ENCODE peak calls at places on chromosomes 6 and 20, in seven cellular contexts. One of them, this sample, is unnamed.

GRCh38 chr6:169092375-169092774 is 161.3 kb downstream of the THBS2 start:
- DNase-seq in mesendoderm: no peak
- DNase-seq in trophoblast cell: no peak
- DNase-seq in H9: no peak
- DNase-seq in mesenchymal stem cell: no peak
- DNase-seq in IMR-90: peak; percentile 59
- DNase-seq in neuronal stem cell: no peak
- DNase-seq in this sample: no peak

GRCh38 chr6:141956046-141956761 is 176.5 kb upstream of the GJE1 start:
- DNase-seq in mesenchymal stem cell: peak; percentile 25
- DNase-seq in IMR-90: peak; percentile 14
- DNase-seq in mesendoderm: peak; percentile 7
- DNase-seq in H9: no peak
- DNase-seq in trophoblast cell: no peak
- DNase-seq in neuronal stem cell: no peak
- DNase-seq in this sample: no peak

GRCh38 chr20:57439432-57439831 is 48.2 kb downstream of the RBM38 start:
- DNase-seq in IMR-90: no peak
- DNase-seq in H9: no peak
- DNase-seq in mesenchymal stem cell: no peak
- DNase-seq in mesendoderm: no peak
- DNase-seq in neuronal stem cell: no peak
- DNase-seq in trophoblast cell: no peak
- DNase-seq in this sample: no peak

GRCh38 chr6:91659881-91660280 is 1073.0 kb upstream of the MAP3K7 start:
- DNase-seq in trophoblast cell: no peak
- DNase-seq in IMR-90: no peak
- DNase-seq in mesendoderm: no peak
- DNase-seq in mesenchymal stem cell: no peak
- DNase-seq in neuronal stem cell: no peak
- DNase-seq in H9: no peak
- DNase-seq in this sample: no peak

GRCh38 chr6:106110167-106110826 is 24.2 kb downstream of the PRDM1 start:
- DNase-seq in mesendoderm: no peak
- DNase-seq in H9: no peak
- DNase-seq in IMR-90: no peak
- DNase-seq in neuronal stem cell: no peak
- DNase-seq in trophoblast cell: no peak
- DNase-seq in mesenchymal stem cell: no peak
- DNase-seq in this sample: no peak

GRCh38 chr6:17705428-17705777 is 1.3 kb downstream of the NUP153 start:
- DNase-seq in neuronal stem cell: no peak
- DNase-seq in H9: no peak
- DNase-seq in mesendoderm: peak; percentile 70
- DNase-seq in IMR-90: peak; percentile 75
- DNase-seq in mesenchymal stem cell: peak; percentile 71
- DNase-seq in trophoblast cell: no peak
- DNase-seq in this sample: no peak

GRCh38 chr6:52537001-52537753 is 39.7 kb downstream of the TRAM2 start:
- DNase-seq in H9: no peak
- DNase-seq in mesendoderm: no peak
- DNase-seq in mesenchymal stem cell: no peak
- DNase-seq in trophoblast cell: no peak
- DNase-seq in neuronal stem cell: no peak
- DNase-seq in IMR-90: peak; percentile 57
- DNase-seq in this sample: no peak

GRCh38 chr6:19410477-19410876 is 426.7 kb upstream of the ID4 start:
- DNase-seq in IMR-90: peak; percentile 51
- DNase-seq in H9: no peak
- DNase-seq in trophoblast cell: peak; percentile 0
- DNase-seq in mesenchymal stem cell: no peak
- DNase-seq in neuronal stem cell: no peak
- DNase-seq in mesendoderm: peak; percentile 17
- DNase-seq in this sample: no peak

GRCh38 chr6:108497883-108498282 is 62.8 kb upstream of the FOXO3 start:
- DNase-seq in neuronal stem cell: peak; percentile 41
- DNase-seq in mesendoderm: peak; percentile 75
- DNase-seq in trophoblast cell: peak; percentile 42
- DNase-seq in mesenchymal stem cell: peak; percentile 47
- DNase-seq in H9: peak; percentile 52
- DNase-seq in IMR-90: peak; percentile 35
- DNase-seq in this sample: no peak

GRCh38 chr20:44123251-44123650 is 63.7 kb downstream of the JPH2 start:
- DNase-seq in mesenchymal stem cell: no peak
- DNase-seq in H9: no peak
- DNase-seq in mesendoderm: no peak
- DNase-seq in neuronal stem cell: no peak
- DNase-seq in trophoblast cell: no peak
- DNase-seq in IMR-90: no peak
- DNase-seq in this sample: no peak

GRCh38 chr6:145814035-145814500 is 527 bp downstream of the FBXO30 start:
- DNase-seq in IMR-90: no peak
- DNase-seq in neuronal stem cell: peak; percentile 54
- DNase-seq in trophoblast cell: peak; percentile 27
- DNase-seq in mesenchymal stem cell: peak; percentile 77
- DNase-seq in mesendoderm: peak; percentile 80
- DNase-seq in H9: peak; percentile 50
- DNase-seq in this sample: no peak

GRCh38 chr20:4076671-4077070 is 61.3 kb upstream of the RNF24 start:
- DNase-seq in IMR-90: peak; percentile 95
- DNase-seq in trophoblast cell: no peak
- DNase-seq in neuronal stem cell: no peak
- DNase-seq in mesenchymal stem cell: peak; percentile 90
- DNase-seq in mesendoderm: no peak
- DNase-seq in H9: no peak
- DNase-seq in this sample: no peak

GRCh38 chr6:136095961-136096360 is 154.2 kb downstream of the MTFR2 start:
- DNase-seq in trophoblast cell: no peak
- DNase-seq in mesenchymal stem cell: no peak
- DNase-seq in H9: no peak
- DNase-seq in IMR-90: no peak
- DNase-seq in neuronal stem cell: no peak
- DNase-seq in mesendoderm: no peak
- DNase-seq in this sample: no peak

GRCh38 chr20:63124092-63124781 is 91.7 kb downstream of the YTHDF1 start:
- DNase-seq in IMR-90: peak; percentile 62
- DNase-seq in neuronal stem cell: no peak
- DNase-seq in mesenchymal stem cell: no peak
- DNase-seq in trophoblast cell: no peak
- DNase-seq in mesendoderm: no peak
- DNase-seq in H9: peak; percentile 21
- DNase-seq in this sample: no peak

GRCh38 chr6:1554881-1555569 is 54.7 kb upstream of the FOXC1 start:
- DNase-seq in trophoblast cell: no peak
- DNase-seq in neuronal stem cell: no peak
- DNase-seq in IMR-90: peak; percentile 32
- DNase-seq in mesendoderm: no peak
- DNase-seq in H9: peak; percentile 49
- DNase-seq in mesenchymal stem cell: no peak
- DNase-seq in this sample: no peak

GRCh38 chr6:26300828-26301227 is 64.2 kb upstream of the BTN3A2 start:
- DNase-seq in IMR-90: no peak
- DNase-seq in trophoblast cell: no peak
- DNase-seq in H9: no peak
- DNase-seq in neuronal stem cell: no peak
- DNase-seq in mesendoderm: no peak
- DNase-seq in mesenchymal stem cell: no peak
- DNase-seq in this sample: no peak

GRCh38 chr20:45469336-45470261 is at the start of gene WFDC2:
- DNase-seq in trophoblast cell: no peak
- DNase-seq in H9: peak; percentile 78
- DNase-seq in IMR-90: no peak
- DNase-seq in mesendoderm: peak; percentile 67
- DNase-seq in neuronal stem cell: no peak
- DNase-seq in mesenchymal stem cell: no peak
- DNase-seq in this sample: peak; percentile 78

GRCh38 chr6:28809947-28810654 is 113.7 kb downstream of the TRIM27 start:
- DNase-seq in mesenchymal stem cell: peak; percentile 14
- DNase-seq in IMR-90: no peak
- DNase-seq in neuronal stem cell: no peak
- DNase-seq in mesendoderm: peak; percentile 70
- DNase-seq in H9: peak; percentile 64
- DNase-seq in trophoblast cell: no peak
- DNase-seq in this sample: no peak

GRCh38 chr6:93894521-93894920 is 475.2 kb upstream of the EPHA7 start:
- DNase-seq in trophoblast cell: no peak
- DNase-seq in neuronal stem cell: no peak
- DNase-seq in mesenchymal stem cell: peak; percentile 1
- DNase-seq in IMR-90: no peak
- DNase-seq in mesendoderm: no peak
- DNase-seq in H9: no peak
- DNase-seq in this sample: no peak

DNA sequence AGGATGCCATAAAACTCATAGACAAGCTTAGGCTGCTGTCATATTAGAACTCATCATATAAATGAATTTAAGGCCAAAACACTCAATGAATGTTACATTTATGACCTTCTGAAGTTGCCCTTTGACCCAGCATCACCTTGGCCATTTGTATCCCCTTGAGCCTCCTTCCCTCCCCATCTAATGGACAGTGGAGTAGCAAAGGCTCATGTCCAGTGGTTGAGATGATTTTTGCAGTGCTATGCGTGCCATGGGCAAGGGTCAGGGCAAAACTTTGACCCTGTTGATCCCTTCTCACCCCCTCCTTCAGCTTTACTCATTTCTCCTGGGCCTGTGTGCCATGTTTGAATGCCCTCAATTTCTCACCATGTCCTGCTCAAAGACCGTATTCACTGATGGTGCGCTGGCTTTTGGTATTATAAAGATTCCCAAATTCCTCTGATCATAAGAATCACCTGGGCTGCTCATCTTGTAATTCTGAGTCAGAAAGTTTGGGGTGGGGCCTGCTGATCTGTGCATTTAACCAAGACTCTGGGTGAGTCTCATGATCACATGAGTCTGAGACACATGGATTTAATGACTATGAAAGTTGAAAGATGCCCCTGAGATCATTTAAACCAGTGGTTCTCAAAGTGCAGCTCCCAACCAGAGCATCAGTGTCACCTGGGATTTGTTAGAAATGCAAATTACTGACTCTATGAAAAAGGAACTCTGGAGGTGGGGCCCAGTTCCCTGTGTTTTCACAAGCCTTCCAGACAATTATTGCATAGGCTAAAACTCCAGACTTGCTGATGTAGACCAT is 57.5 kb upstream of the IL20RA start:
- DNase-seq in mesendoderm: no peak
- DNase-seq in H9: no peak
- DNase-seq in mesenchymal stem cell: no peak
- DNase-seq in trophoblast cell: no peak
- DNase-seq in neuronal stem cell: no peak
- DNase-seq in IMR-90: no peak
- DNase-seq in this sample: no peak
- H2BK5ac ChIP-seq in mesendoderm: no peak overlapping the region
- H2BK5ac ChIP-seq in H9: no peak overlapping the region
- H2BK5ac ChIP-seq in mesenchymal stem cell: no peak overlapping the region
- H2BK5ac ChIP-seq in trophoblast cell: no peak overlapping the region
- H2BK5ac ChIP-seq in neuronal stem cell: no peak overlapping the region
- H2BK5ac ChIP-seq in IMR-90: no peak overlapping the region
- H2BK5ac ChIP-seq in this sample: no peak overlapping the region

DNA sequence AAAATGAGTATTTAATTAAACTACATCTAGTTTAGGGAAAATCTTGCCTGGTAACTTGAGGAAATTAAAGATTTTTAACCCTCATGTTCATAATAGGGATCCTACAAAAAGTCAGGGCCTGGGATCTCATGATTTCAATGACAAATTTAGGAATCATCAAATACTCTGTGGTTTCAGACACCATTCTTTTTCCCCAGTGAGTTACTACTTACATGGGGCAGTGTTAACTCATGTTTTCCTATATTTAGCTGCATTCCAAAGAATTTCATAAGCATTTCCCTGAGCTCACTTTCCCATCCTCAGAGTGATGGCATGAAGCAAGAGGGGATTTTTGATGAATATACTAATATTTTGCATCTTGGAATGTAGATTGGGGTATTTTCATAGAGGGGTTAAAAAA is 321.7 kb downstream of the CENPW start:
- DNase-seq in neuronal stem cell: no peak
- DNase-seq in trophoblast cell: no peak
- DNase-seq in IMR-90: peak; percentile 87
- DNase-seq in mesendoderm: no peak
- DNase-seq in H9: no peak
- DNase-seq in mesenchymal stem cell: peak; percentile 59
- DNase-seq in this sample: no peak
- H2BK5ac ChIP-seq in neuronal stem cell: no peak overlapping the region
- H2BK5ac ChIP-seq in trophoblast cell: no peak overlapping the region
- H2BK5ac ChIP-seq in IMR-90: peak overlapping the region; percentile 89
- H2BK5ac ChIP-seq in mesendoderm: no peak overlapping the region
- H2BK5ac ChIP-seq in H9: no peak overlapping the region
- H2BK5ac ChIP-seq in mesenchymal stem cell: no peak overlapping the region
- H2BK5ac ChIP-seq in this sample: no peak overlapping the region

GRCh38 chr6:35215665-35216411 is 2.1 kb downstream of the SCUBE3 start:
- DNase-seq in H9: no peak
- DNase-seq in mesenchymal stem cell: no peak
- DNase-seq in mesendoderm: peak; percentile 27
- DNase-seq in neuronal stem cell: no peak
- DNase-seq in IMR-90: peak; percentile 27
- DNase-seq in trophoblast cell: no peak
- DNase-seq in this sample: no peak

GRCh38 chr6:35214869-35215664 is 1.3 kb downstream of the SCUBE3 start:
- DNase-seq in mesendoderm: peak; percentile 44
- DNase-seq in IMR-90: peak; percentile 49
- DNase-seq in neuronal stem cell: no peak
- DNase-seq in H9: no peak
- DNase-seq in trophoblast cell: peak; percentile 24
- DNase-seq in mesenchymal stem cell: no peak
- DNase-seq in this sample: no peak

GRCh38 chr6:35216412-35216732 is 2.6 kb downstream of the SCUBE3 start:
- DNase-seq in trophoblast cell: no peak
- DNase-seq in mesenchymal stem cell: no peak
- DNase-seq in mesendoderm: no peak
- DNase-seq in IMR-90: no peak
- DNase-seq in neuronal stem cell: no peak
- DNase-seq in H9: no peak
- DNase-seq in this sample: no peak

GRCh38 chr6:35213161-35213823 is 464 bp upstream of the SCUBE3 start:
- DNase-seq in IMR-90: no peak
- DNase-seq in mesendoderm: peak; percentile 80
- DNase-seq in trophoblast cell: no peak
- DNase-seq in mesenchymal stem cell: no peak
- DNase-seq in H9: peak; percentile 77
- DNase-seq in neuronal stem cell: peak; percentile 91
- DNase-seq in this sample: no peak

GRCh38 chr6:35213824-35214756 is at the start of gene SCUBE3:
- DNase-seq in neuronal stem cell: peak; percentile 82
- DNase-seq in IMR-90: peak; percentile 42
- DNase-seq in H9: peak; percentile 74
- DNase-seq in mesenchymal stem cell: peak; percentile 50
- DNase-seq in mesendoderm: peak; percentile 82
- DNase-seq in trophoblast cell: no peak
- DNase-seq in this sample: no peak
- H2BK5ac ChIP-seq in neuronal stem cell: peak within 1 kb of the TSS; percentile 96
- H2BK5ac ChIP-seq in IMR-90: peak within 1 kb of the TSS; percentile 8
- H2BK5ac ChIP-seq in H9: no peak within 1 kb of the TSS
- H2BK5ac ChIP-seq in mesenchymal stem cell: no peak within 1 kb of the TSS
- H2BK5ac ChIP-seq in mesendoderm: no peak within 1 kb of the TSS
- H2BK5ac ChIP-seq in trophoblast cell: no peak within 1 kb of the TSS
- H2BK5ac ChIP-seq in this sample: no peak within 1 kb of the TSS

DNA sequence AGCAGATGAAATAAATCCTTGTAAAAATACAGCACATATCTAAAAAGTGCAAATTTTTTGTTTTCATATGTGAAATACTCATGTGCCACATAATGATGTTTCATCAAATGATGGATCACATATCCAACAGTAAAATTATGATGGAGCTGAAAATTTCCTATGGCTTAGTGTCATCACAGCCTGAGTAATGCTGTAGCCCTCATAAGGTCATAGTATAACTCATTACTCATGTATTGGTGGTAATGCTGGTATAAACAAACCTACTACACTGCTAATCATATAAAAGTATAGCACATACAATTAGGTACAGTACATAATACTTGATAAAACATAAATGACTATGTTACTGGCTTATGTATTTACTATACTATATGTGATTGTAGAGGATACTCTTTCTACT is 12.9 kb downstream of the TSPYL1 start:
- DNase-seq in IMR-90: no peak
- DNase-seq in trophoblast cell: peak; percentile 45
- DNase-seq in H9: no peak
- DNase-seq in mesenchymal stem cell: peak; percentile 21
- DNase-seq in mesendoderm: no peak
- DNase-seq in neuronal stem cell: no peak
- DNase-seq in this sample: no peak
- H2BK5ac ChIP-seq in IMR-90: no peak overlapping the region
- H2BK5ac ChIP-seq in trophoblast cell: no peak overlapping the region
- H2BK5ac ChIP-seq in H9: no peak overlapping the region
- H2BK5ac ChIP-seq in mesenchymal stem cell: no peak overlapping the region
- H2BK5ac ChIP-seq in mesendoderm: no peak overlapping the region
- H2BK5ac ChIP-seq in neuronal stem cell: no peak overlapping the region
- H2BK5ac ChIP-seq in this sample: no peak overlapping the region

This sample was measured in H1.